ENCODE peak calls at places on chromosomes 5 and 9, in six cellular contexts. One of them, this sample, is unnamed.

GRCh38 chr5:119273391-119273839 is 82.4 kb upstream of the TNFAIP8 start:
- DNase-seq in GM23338: no peak
- DNase-seq in upper lobe of right lung: peak; percentile 63
- DNase-seq in adrenal gland: no peak
- DNase-seq in SJCRH30: no peak
- DNase-seq in heart left ventricle: peak; percentile 33
- DNase-seq in this sample: peak; percentile 23

GRCh38 chr5:123092696-123093095 is 3.7 kb downstream of the PRDM6 start:
- DNase-seq in GM23338: no peak
- DNase-seq in upper lobe of right lung: no peak
- DNase-seq in heart left ventricle: no peak
- DNase-seq in SJCRH30: no peak
- DNase-seq in adrenal gland: no peak
- DNase-seq in this sample: no peak

GRCh38 chr5:142568271-142568995 is 117.5 kb downstream of the FGF1 start:
- DNase-seq in adrenal gland: peak; percentile 54
- DNase-seq in heart left ventricle: no peak
- DNase-seq in SJCRH30: no peak
- DNase-seq in upper lobe of right lung: no peak
- DNase-seq in GM23338: no peak
- DNase-seq in this sample: no peak

GRCh38 chr5:10353241-10354047 is at the start of gene MARCHF6:
- DNase-seq in upper lobe of right lung: peak; percentile 98
- DNase-seq in adrenal gland: peak; percentile 96
- DNase-seq in heart left ventricle: peak; percentile 95
- DNase-seq in GM23338: peak; percentile 97
- DNase-seq in SJCRH30: peak; percentile 87
- DNase-seq in this sample: peak; percentile 98

GRCh38 chr9:7172445-7173115 is 414.8 kb downstream of the KDM4C start:
- DNase-seq in adrenal gland: no peak
- DNase-seq in heart left ventricle: no peak
- DNase-seq in upper lobe of right lung: no peak
- DNase-seq in SJCRH30: no peak
- DNase-seq in GM23338: no peak
- DNase-seq in this sample: no peak

GRCh38 chr5:74296685-74297084 is 343.8 kb downstream of the ENC1 start:
- DNase-seq in heart left ventricle: peak; percentile 45
- DNase-seq in GM23338: no peak
- DNase-seq in upper lobe of right lung: no peak
- DNase-seq in adrenal gland: peak; percentile 18
- DNase-seq in SJCRH30: no peak
- DNase-seq in this sample: peak; percentile 65

GRCh38 chr5:10199700-10200099 is 50.0 kb downstream of the ATPSCKMT start:
- DNase-seq in upper lobe of right lung: no peak
- DNase-seq in GM23338: no peak
- DNase-seq in SJCRH30: no peak
- DNase-seq in heart left ventricle: no peak
- DNase-seq in adrenal gland: no peak
- DNase-seq in this sample: no peak

GRCh38 chr5:103466494-103466893 is 96.1 kb downstream of the NUDT12 start:
- DNase-seq in heart left ventricle: no peak
- DNase-seq in upper lobe of right lung: no peak
- DNase-seq in SJCRH30: no peak
- DNase-seq in adrenal gland: peak; percentile 13
- DNase-seq in GM23338: no peak
- DNase-seq in this sample: no peak

GRCh38 chr9:450057-450456 is 235.4 kb downstream of the DOCK8 start:
- DNase-seq in SJCRH30: no peak
- DNase-seq in adrenal gland: no peak
- DNase-seq in heart left ventricle: no peak
- DNase-seq in GM23338: no peak
- DNase-seq in upper lobe of right lung: no peak
- DNase-seq in this sample: no peak

GRCh38 chr9:135619599-135619886 is 19.8 kb downstream of the GLT6D1 start:
- DNase-seq in adrenal gland: no peak
- DNase-seq in upper lobe of right lung: no peak
- DNase-seq in heart left ventricle: no peak
- DNase-seq in SJCRH30: no peak
- DNase-seq in GM23338: no peak
- DNase-seq in this sample: no peak

GRCh38 chr9:130825051-130825651 is 9.9 kb upstream of the ABL1 start:
- DNase-seq in adrenal gland: no peak
- DNase-seq in SJCRH30: peak; percentile 89
- DNase-seq in heart left ventricle: no peak
- DNase-seq in GM23338: peak; percentile 86
- DNase-seq in upper lobe of right lung: no peak
- DNase-seq in this sample: no peak

GRCh38 chr9:118455259-118455658 is 751.1 kb downstream of the TLR4 start:
- DNase-seq in heart left ventricle: no peak
- DNase-seq in GM23338: no peak
- DNase-seq in SJCRH30: peak; percentile 19
- DNase-seq in upper lobe of right lung: no peak
- DNase-seq in adrenal gland: no peak
- DNase-seq in this sample: no peak

GRCh38 chr9:127119319-127119709 is 3.1 kb downstream of the ANGPTL2 start:
- DNase-seq in upper lobe of right lung: no peak
- DNase-seq in SJCRH30: no peak
- DNase-seq in GM23338: no peak
- DNase-seq in heart left ventricle: peak; percentile 8
- DNase-seq in adrenal gland: no peak
- DNase-seq in this sample: no peak

GRCh38 chr5:141094481-141095262 is at the start of gene PCDHB2:
- DNase-seq in upper lobe of right lung: no peak
- DNase-seq in adrenal gland: no peak
- DNase-seq in GM23338: peak; percentile 98
- DNase-seq in heart left ventricle: no peak
- DNase-seq in SJCRH30: peak; percentile 88
- DNase-seq in this sample: peak; percentile 38

GRCh38 chr5:57784106-57784505 is 301.5 kb upstream of the ACTBL2 start:
- DNase-seq in heart left ventricle: no peak
- DNase-seq in SJCRH30: no peak
- DNase-seq in adrenal gland: no peak
- DNase-seq in GM23338: no peak
- DNase-seq in upper lobe of right lung: no peak
- DNase-seq in this sample: no peak

GRCh38 chr5:135428586-135428985 is 18.6 kb downstream of the DCANP1 start:
- DNase-seq in GM23338: no peak
- DNase-seq in adrenal gland: no peak
- DNase-seq in SJCRH30: no peak
- DNase-seq in upper lobe of right lung: no peak
- DNase-seq in heart left ventricle: no peak
- DNase-seq in this sample: no peak

GRCh38 chr5:179272326-179273073 is 72.8 kb downstream of the ADAMTS2 start:
- DNase-seq in GM23338: no peak
- DNase-seq in SJCRH30: no peak
- DNase-seq in adrenal gland: no peak
- DNase-seq in upper lobe of right lung: peak; percentile 59
- DNase-seq in heart left ventricle: peak; percentile 29
- DNase-seq in this sample: peak; percentile 60

GRCh38 chr9:71911908-71912325 is 478 bp downstream of the C9orf85 start:
- DNase-seq in GM23338: no peak
- DNase-seq in upper lobe of right lung: no peak
- DNase-seq in SJCRH30: no peak
- DNase-seq in adrenal gland: no peak
- DNase-seq in heart left ventricle: no peak
- DNase-seq in this sample: peak; percentile 67

GRCh38 chr9:108445431-108446018 is 410.3 kb downstream of the ACTL7B start:
- DNase-seq in heart left ventricle: no peak
- DNase-seq in upper lobe of right lung: no peak
- DNase-seq in GM23338: no peak
- DNase-seq in SJCRH30: no peak
- DNase-seq in adrenal gland: no peak
- DNase-seq in this sample: no peak

GRCh38 chr5:7802855-7803254 is 48.1 kb downstream of the CFAP90 start:
- DNase-seq in upper lobe of right lung: no peak
- DNase-seq in heart left ventricle: no peak
- DNase-seq in GM23338: no peak
- DNase-seq in SJCRH30: no peak
- DNase-seq in adrenal gland: no peak
- DNase-seq in this sample: no peak

GRCh38 chr5:59098743-59099142 is 515.9 kb downstream of the RAB3C start:
- DNase-seq in upper lobe of right lung: no peak
- DNase-seq in heart left ventricle: no peak
- DNase-seq in adrenal gland: no peak
- DNase-seq in SJCRH30: no peak
- DNase-seq in GM23338: no peak
- DNase-seq in this sample: no peak

GRCh38 chr5:140351609-140352334 is 5.4 kb upstream of the HBEGF start:
- DNase-seq in GM23338: peak; percentile 93
- DNase-seq in SJCRH30: peak; percentile 68
- DNase-seq in heart left ventricle: no peak
- DNase-seq in upper lobe of right lung: no peak
- DNase-seq in adrenal gland: peak; percentile 74
- DNase-seq in this sample: no peak

GRCh38 chr5:115369430-115370144 is 73.1 kb upstream of the CCDC112 start:
- DNase-seq in upper lobe of right lung: no peak
- DNase-seq in GM23338: peak; percentile 45
- DNase-seq in SJCRH30: no peak
- DNase-seq in heart left ventricle: no peak
- DNase-seq in adrenal gland: no peak
- DNase-seq in this sample: no peak

GRCh38 chr9:107588393-107588792 is 98.8 kb upstream of the KLF4 start:
- DNase-seq in upper lobe of right lung: no peak
- DNase-seq in heart left ventricle: no peak
- DNase-seq in GM23338: no peak
- DNase-seq in adrenal gland: no peak
- DNase-seq in SJCRH30: no peak
- DNase-seq in this sample: no peak

GRCh38 chr5:67731886-67732285 is 483.7 kb upstream of the PIK3R1 start:
- DNase-seq in adrenal gland: no peak
- DNase-seq in heart left ventricle: no peak
- DNase-seq in upper lobe of right lung: no peak
- DNase-seq in SJCRH30: no peak
- DNase-seq in GM23338: no peak
- DNase-seq in this sample: no peak

GRCh38 chr9:122931851-122932199 is 513 bp upstream of the ZBTB26 start:
- DNase-seq in heart left ventricle: no peak
- DNase-seq in upper lobe of right lung: no peak
- DNase-seq in adrenal gland: no peak
- DNase-seq in SJCRH30: no peak
- DNase-seq in GM23338: no peak
- DNase-seq in this sample: no peak

GRCh38 chr5:122195784-122196394 is 66.5 kb downstream of the ZNF474 start:
- DNase-seq in upper lobe of right lung: no peak
- DNase-seq in SJCRH30: peak; percentile 11
- DNase-seq in GM23338: peak; percentile 82
- DNase-seq in heart left ventricle: no peak
- DNase-seq in adrenal gland: peak; percentile 54
- DNase-seq in this sample: no peak

GRCh38 chr9:113738506-113738897 is 137.6 kb upstream of the ZNF618 start:
- DNase-seq in GM23338: peak; percentile 32
- DNase-seq in upper lobe of right lung: no peak
- DNase-seq in heart left ventricle: no peak
- DNase-seq in adrenal gland: no peak
- DNase-seq in SJCRH30: no peak
- DNase-seq in this sample: no peak

GRCh38 chr9:137429974-137430722 is 7.0 kb downstream of the NOXA1 start:
- DNase-seq in upper lobe of right lung: peak; percentile 60
- DNase-seq in adrenal gland: no peak
- DNase-seq in heart left ventricle: no peak
- DNase-seq in GM23338: peak; percentile 60
- DNase-seq in SJCRH30: peak; percentile 81
- DNase-seq in this sample: peak; percentile 56

GRCh38 chr5:142779163-142779562 is 9.0 kb downstream of the ARHGAP26 start:
- DNase-seq in upper lobe of right lung: no peak
- DNase-seq in heart left ventricle: peak; percentile 51
- DNase-seq in SJCRH30: peak; percentile 40
- DNase-seq in adrenal gland: no peak
- DNase-seq in GM23338: peak; percentile 43
- DNase-seq in this sample: no peak

GRCh38 chr5:41856644-41857491 is 13.4 kb downstream of the OXCT1 start:
- DNase-seq in adrenal gland: peak; percentile 63
- DNase-seq in SJCRH30: peak; percentile 48
- DNase-seq in GM23338: peak; percentile 88
- DNase-seq in upper lobe of right lung: no peak
- DNase-seq in heart left ventricle: no peak
- DNase-seq in this sample: no peak

GRCh38 chr9:92970467-92970923 is 23.2 kb downstream of the FGD3 start:
- DNase-seq in heart left ventricle: no peak
- DNase-seq in SJCRH30: no peak
- DNase-seq in upper lobe of right lung: peak; percentile 46
- DNase-seq in GM23338: peak; percentile 95
- DNase-seq in adrenal gland: no peak
- DNase-seq in this sample: no peak
- H3K4me1 ChIP-seq in heart left ventricle: no peaks in the 10 kb centered on the region
- H3K4me1 ChIP-seq in SJCRH30: peaks cover 3% of the 10 kb centered on the region
- H3K4me1 ChIP-seq in upper lobe of right lung: peaks cover 44% of the 10 kb centered on the region
- H3K4me1 ChIP-seq in GM23338: peaks cover 32% of the 10 kb centered on the region
- H3K4me1 ChIP-seq in adrenal gland: no peaks in the 10 kb centered on the region
- H3K4me1 ChIP-seq in this sample: no peaks in the 10 kb centered on the region

DNA sequence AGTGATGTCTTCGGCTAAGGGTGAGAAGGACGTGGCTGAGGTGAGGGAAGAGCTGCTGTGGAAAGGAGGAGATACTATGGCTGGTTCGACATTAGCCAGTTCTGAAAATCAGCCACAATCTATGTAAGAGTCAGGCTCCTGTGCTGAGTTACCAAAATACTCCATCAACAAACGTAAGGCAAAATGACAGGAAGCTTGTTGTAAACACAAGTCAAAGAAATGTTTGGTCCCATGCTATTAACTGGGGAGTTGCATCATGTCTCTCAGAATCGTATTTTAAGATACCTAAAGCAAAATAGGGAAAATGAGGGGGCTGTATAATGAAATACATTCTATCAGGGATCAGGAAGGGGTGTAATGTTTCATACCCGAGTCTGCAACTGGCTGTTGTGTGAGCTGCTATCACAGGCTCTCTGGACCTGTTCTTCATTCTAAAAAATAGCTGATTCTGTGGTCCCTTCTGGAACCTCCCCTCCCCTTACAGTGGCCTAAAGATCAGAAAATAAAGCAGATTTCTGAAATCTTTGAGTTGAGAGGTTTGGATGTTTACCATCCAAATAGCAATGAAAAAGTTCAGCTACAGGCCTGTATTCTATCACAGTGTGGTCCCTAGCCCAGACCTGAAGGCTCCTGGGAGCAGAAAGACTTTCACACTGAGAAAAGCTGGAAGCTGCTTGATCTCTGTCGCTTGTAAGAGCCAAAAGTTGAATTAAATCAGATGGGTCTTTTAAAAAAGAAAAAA is 97.9 kb upstream of the SMC5 start:
- DNase-seq in SJCRH30: no peak
- DNase-seq in GM23338: no peak
- DNase-seq in adrenal gland: no peak
- DNase-seq in heart left ventricle: no peak
- DNase-seq in upper lobe of right lung: no peak
- DNase-seq in this sample: no peak
- H3K27ac ChIP-seq in SJCRH30: no peak overlapping the region
- H3K27ac ChIP-seq in GM23338: peak overlapping the region; percentile 61
- H3K27ac ChIP-seq in adrenal gland: no peak overlapping the region
- H3K27ac ChIP-seq in heart left ventricle: peak overlapping the region; percentile 2
- H3K27ac ChIP-seq in upper lobe of right lung: no peak overlapping the region
- H3K27ac ChIP-seq in this sample: peak overlapping the region; percentile 7

GRCh38 chr9:16869961-16870605 is 387 bp downstream of the BNC2 start:
- DNase-seq in adrenal gland: no peak
- DNase-seq in SJCRH30: peak; percentile 45
- DNase-seq in upper lobe of right lung: peak; percentile 51
- DNase-seq in GM23338: peak; percentile 54
- DNase-seq in heart left ventricle: no peak
- DNase-seq in this sample: peak; percentile 26
- H3K4me1 ChIP-seq in adrenal gland: peaks cover 4% of the 10 kb centered on the region
- H3K4me1 ChIP-seq in SJCRH30: peaks cover 21% of the 10 kb centered on the region
- H3K4me1 ChIP-seq in upper lobe of right lung: no peaks in the 10 kb centered on the region
- H3K4me1 ChIP-seq in GM23338: peaks cover 57% of the 10 kb centered on the region
- H3K4me1 ChIP-seq in heart left ventricle: no peaks in the 10 kb centered on the region
- H3K4me1 ChIP-seq in this sample: no peaks in the 10 kb centered on the region

GRCh38 chr5:172658869-172659513 is 17.9 kb downstream of the NEURL1B start:
- DNase-seq in GM23338: no peak
- DNase-seq in SJCRH30: no peak
- DNase-seq in upper lobe of right lung: peak; percentile 69
- DNase-seq in adrenal gland: peak; percentile 76
- DNase-seq in heart left ventricle: peak; percentile 90
- DNase-seq in this sample: peak; percentile 85
- H3K27ac ChIP-seq in GM23338: no peak overlapping the region
- H3K27ac ChIP-seq in SJCRH30: peak overlapping the region; percentile 97
- H3K27ac ChIP-seq in upper lobe of right lung: peak overlapping the region; percentile 85
- H3K27ac ChIP-seq in adrenal gland: peak overlapping the region; percentile 88
- H3K27ac ChIP-seq in heart left ventricle: peak overlapping the region; percentile 93
- H3K27ac ChIP-seq in this sample: peak overlapping the region; percentile 59

This sample was measured in right cardiac atrium.